ENCODE peak calls at places on chromosome 6, in seven cellular contexts. K is PC-9; G is CD4-positive, CD25-positive, alpha-beta regulatory T cell; I is psoas muscle; L is CD4-positive, alpha-beta T cell; S is endothelial cell of umbilical vein; T is upper lobe of left lung. B is an unnamed sample.

GRCh38 chr6:34305982-34306702 is 57.3 kb upstream of the SMIM29 start:
- DNase-seq in K (no peak), G (no peak), I (no peak), L (no peak), S (peak), T (no peak), B (no peak)

GRCh38 chr6:162528538-162528937 is 199.0 kb downstream of the PRKN start:
- DNase-seq in K (no peak), G (no peak), I (no peak), L (no peak), S (no peak), T (no peak), B (no peak)

GRCh38 chr6:141969201-141969600 is 163.5 kb upstream of the GJE1 start:
- DNase-seq in K (no peak), G (no peak), I (no peak), L (no peak), S (no peak), T (no peak), B (no peak)

GRCh38 chr6:16752206-16752867 is 8.9 kb downstream of the ATXN1 start:
- DNase-seq in K (peak), G (no peak), I (no peak), L (no peak), S (peak), T (no peak), B (no peak)

GRCh38 chr6:14702678-14703077 is 543.2 kb upstream of the JARID2 start:
- DNase-seq in K (no peak), G (no peak), I (no peak), L (no peak), S (no peak), T (no peak), B (no peak)

GRCh38 chr6:36605102-36605501 is 10.9 kb downstream of the SRSF3 start:
- DNase-seq in K (no peak), G (no peak), I (no peak), L (no peak), S (no peak), T (no peak), B (no peak)

GRCh38 chr6:98547634-98548033 is 286.7 kb upstream of the POU3F2 start:
- DNase-seq in K (no peak), G (no peak), I (no peak), L (no peak), S (no peak), T (no peak), B (no peak)

GRCh38 chr6:149094156-149094555 is 223.4 kb upstream of the TAB2 start:
- DNase-seq in K (no peak), G (no peak), I (no peak), L (no peak), S (no peak), T (no peak), B (no peak)

GRCh38 chr6:15744824-15745402 is 82.1 kb upstream of the DTNBP1 start:
- DNase-seq in K (no peak), G (no peak), I (no peak), L (no peak), S (no peak), T (no peak), B (no peak)

GRCh38 chr6:154474636-154475428 is 35.7 kb downstream of the CNKSR3 start:
- DNase-seq in K (peak), G (no peak), I (no peak), L (no peak), S (peak), T (no peak), B (peak)

GRCh38 chr6:1708141-1708540 is 98.4 kb downstream of the FOXC1 start:
- DNase-seq in K (no peak), G (no peak), I (no peak), L (no peak), S (no peak), T (no peak), B (no peak)

GRCh38 chr6:97438011-97438671 is 155.1 kb upstream of the MMS22L start:
- DNase-seq in K (no peak), G (no peak), I (no peak), L (no peak), S (no peak), T (no peak), B (no peak)

GRCh38 chr6:489001-489400 is 97.4 kb downstream of the IRF4 start:
- DNase-seq in K (no peak), G (no peak), I (no peak), L (no peak), S (no peak), T (no peak), B (no peak)
- H3K27ac ChIP-seq in K (no peak), G (peak), I (no peak), L (no peak), S (no peak), T (no peak), B (no peak)

DNA sequence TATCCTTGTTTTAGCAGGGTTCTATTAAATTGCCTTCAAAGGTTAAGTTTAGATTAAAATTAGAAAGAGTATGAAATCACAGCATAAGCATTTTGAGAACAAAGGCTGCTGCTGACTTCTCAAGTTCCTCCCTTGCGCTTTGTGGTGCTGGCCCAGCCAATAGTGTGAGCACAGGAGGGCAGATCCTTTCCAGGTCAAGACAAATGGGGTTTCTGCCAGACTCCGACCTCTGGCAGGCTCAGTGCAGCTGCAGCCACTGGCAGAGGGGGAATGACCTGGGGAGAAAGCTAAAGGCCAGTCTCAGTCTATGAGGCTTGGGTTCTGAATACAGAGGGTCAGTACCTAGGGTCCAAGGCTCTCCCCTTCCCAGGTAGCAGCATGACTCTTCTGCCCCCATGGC is 27.0 kb downstream of the CLIC5 start:
- DNase-seq in K (no peak), G (no peak), I (peak), L (no peak), S (no peak), T (no peak), B (no peak)
- H3K27ac ChIP-seq in K (no peak), G (no peak), I (peak), L (no peak), S (no peak), T (no peak), B (no peak)

DNA sequence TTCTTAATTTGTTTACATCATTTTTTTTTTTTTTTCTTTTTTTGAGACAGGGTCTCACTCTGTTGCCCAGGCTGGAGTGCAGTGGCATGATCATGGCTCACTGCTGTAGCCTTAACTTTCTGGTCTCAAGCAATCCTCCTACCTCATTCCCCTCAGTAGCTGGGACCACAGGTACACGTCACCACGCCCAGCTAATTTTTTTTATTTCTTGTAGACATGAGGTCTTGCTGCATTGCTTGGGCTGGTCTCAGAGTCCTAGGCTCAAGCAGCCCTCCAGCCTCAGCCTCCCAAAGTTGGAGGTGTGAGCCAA is 30.3 kb downstream of the RPF2 start:
- DNase-seq in K (no peak), G (no peak), I (no peak), L (no peak), S (no peak), T (no peak), B (no peak)
- H3K27ac ChIP-seq in K (no peak), G (no peak), I (no peak), L (no peak), S (no peak), T (no peak), B (no peak)

GRCh38 chr6:156398371-156398770 is 378.8 kb upstream of the ARID1B start:
- DNase-seq in K (no peak), G (no peak), I (no peak), L (no peak), S (no peak), T (no peak), B (no peak)

GRCh38 chr6:156396068-156396771 is 381.0 kb upstream of the ARID1B start:
- DNase-seq in K (no peak), G (peak), I (no peak), L (peak), S (no peak), T (no peak), B (no peak)

GRCh38 chr6:156400487-156400886 is 376.7 kb upstream of the ARID1B start:
- DNase-seq in K (no peak), G (no peak), I (no peak), L (no peak), S (no peak), T (no peak), B (no peak)

GRCh38 chr6:156395276-156395675 is 381.9 kb upstream of the ARID1B start:
- DNase-seq in K (no peak), G (peak), I (no peak), L (peak), S (no peak), T (no peak), B (no peak)

DNA sequence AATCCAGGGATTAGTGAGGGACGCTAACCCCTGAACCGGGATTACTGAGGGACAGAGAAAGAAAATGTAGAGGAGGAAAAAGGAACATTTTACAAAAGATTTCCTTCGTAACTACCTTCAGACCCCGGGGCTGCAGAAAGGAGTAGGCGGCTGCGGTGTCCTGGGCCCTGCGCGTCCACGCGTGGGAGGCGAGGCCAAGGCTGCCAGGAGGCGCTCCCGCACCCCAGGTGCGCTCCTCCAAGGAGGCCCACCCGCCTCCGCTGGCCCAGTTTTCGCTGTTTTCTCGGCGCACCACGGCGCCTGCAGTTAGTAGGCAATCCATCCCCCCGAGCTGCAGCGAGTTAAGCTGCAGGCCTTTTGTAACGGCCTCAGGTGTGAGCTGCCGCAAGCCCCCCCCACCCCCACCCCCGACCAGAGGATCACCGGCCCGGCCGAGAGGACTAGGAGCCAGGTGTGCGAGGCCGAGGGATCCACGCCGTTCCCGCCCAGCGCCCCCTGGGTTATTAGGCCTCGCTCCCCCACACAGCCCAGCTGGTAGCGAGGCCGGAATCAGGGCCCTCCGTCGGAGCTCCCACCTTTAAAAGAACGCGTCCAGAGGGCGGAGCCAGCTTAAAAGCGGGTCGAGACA is 380.3 kb upstream of the ARID1B start:
- DNase-seq in K (no peak), G (no peak), I (no peak), L (peak), S (no peak), T (peak), B (no peak)
- H3K27ac ChIP-seq in K (no peak), G (peak), I (no peak), L (peak), S (no peak), T (no peak), B (no peak)

GRCh38 chr6:46771556-46771955 is 21.6 kb upstream of the MEP1A start:
- DNase-seq in K (no peak), G (no peak), I (no peak), L (no peak), S (no peak), T (no peak), B (no peak)

GRCh38 chr6:46776070-46776752 is 17.0 kb upstream of the MEP1A start:
- DNase-seq in K (no peak), G (no peak), I (no peak), L (no peak), S (no peak), T (no peak), B (no peak)

GRCh38 chr6:46772038-46772437 is 21.2 kb upstream of the MEP1A start:
- DNase-seq in K (no peak), G (no peak), I (no peak), L (no peak), S (no peak), T (no peak), B (no peak)

GRCh38 chr6:46772754-46773153 is 20.4 kb upstream of the MEP1A start:
- DNase-seq in K (no peak), G (no peak), I (no peak), L (no peak), S (no peak), T (no peak), B (no peak)

GRCh38 chr6:46773201-46773855 is 19.9 kb upstream of the MEP1A start:
- DNase-seq in K (no peak), G (no peak), I (no peak), L (no peak), S (no peak), T (no peak), B (no peak)
- H3K27ac ChIP-seq in K (no peak), G (no peak), I (no peak), L (no peak), S (no peak), T (peak), B (no peak)

GRCh38 chr6:41730531-41731436 is 4.6 kb downstream of the TFEB start:
- DNase-seq in K (no peak), G (no peak), I (no peak), L (no peak), S (peak), T (no peak), B (no peak)

GRCh38 chr6:41727705-41728072 is 7.7 kb downstream of the TFEB start:
- DNase-seq in K (no peak), G (no peak), I (no peak), L (no peak), S (no peak), T (no peak), B (no peak)

GRCh38 chr6:41728073-41728936 is 7.1 kb downstream of the TFEB start:
- DNase-seq in K (no peak), G (no peak), I (no peak), L (no peak), S (no peak), T (no peak), B (no peak)

GRCh38 chr6:41729624-41730023 is 5.8 kb downstream of the TFEB start:
- DNase-seq in K (no peak), G (no peak), I (no peak), L (no peak), S (no peak), T (no peak), B (no peak)

GRCh38 chr6:41728954-41729353 is 6.5 kb downstream of the TFEB start:
- DNase-seq in K (no peak), G (no peak), I (no peak), L (no peak), S (no peak), T (no peak), B (no peak)
- H3K27ac ChIP-seq in K (no peak), G (no peak), I (peak), L (no peak), S (no peak), T (no peak), B (no peak)

GRCh38 chr6:39930540-39930939 is 3.7 kb downstream of the MOCS1 start:
- DNase-seq in K (no peak), G (no peak), I (no peak), L (no peak), S (no peak), T (no peak), B (no peak)
- H3K27ac ChIP-seq in K (no peak), G (no peak), I (peak), L (no peak), S (no peak), T (peak), B (no peak)

DNA sequence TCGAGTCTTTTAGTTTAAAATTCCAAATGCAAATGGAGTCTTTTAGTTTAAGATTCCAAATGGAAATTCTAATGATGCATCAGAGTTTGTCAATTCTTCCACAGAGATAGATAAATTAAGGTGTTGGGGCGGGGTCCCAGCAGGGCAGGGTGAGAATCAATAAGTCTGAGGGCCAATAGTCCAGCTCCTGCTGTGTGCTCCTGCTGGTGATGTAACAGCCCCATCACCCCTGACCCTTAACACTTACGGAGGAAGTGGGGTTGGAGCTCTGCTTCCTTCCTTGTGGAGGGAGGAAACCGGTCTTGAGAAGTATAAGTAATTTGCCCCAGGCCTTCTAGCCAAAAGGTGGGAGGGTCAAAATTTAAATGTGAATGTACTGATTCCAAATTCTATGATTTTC is 17.3 kb downstream of the ZBTB2 start:
- DNase-seq in K (peak), G (no peak), I (no peak), L (no peak), S (peak), T (no peak), B (no peak)
- H3K27ac ChIP-seq in K (peak), G (peak), I (peak), L (no peak), S (peak), T (peak), B (peak)

DNA sequence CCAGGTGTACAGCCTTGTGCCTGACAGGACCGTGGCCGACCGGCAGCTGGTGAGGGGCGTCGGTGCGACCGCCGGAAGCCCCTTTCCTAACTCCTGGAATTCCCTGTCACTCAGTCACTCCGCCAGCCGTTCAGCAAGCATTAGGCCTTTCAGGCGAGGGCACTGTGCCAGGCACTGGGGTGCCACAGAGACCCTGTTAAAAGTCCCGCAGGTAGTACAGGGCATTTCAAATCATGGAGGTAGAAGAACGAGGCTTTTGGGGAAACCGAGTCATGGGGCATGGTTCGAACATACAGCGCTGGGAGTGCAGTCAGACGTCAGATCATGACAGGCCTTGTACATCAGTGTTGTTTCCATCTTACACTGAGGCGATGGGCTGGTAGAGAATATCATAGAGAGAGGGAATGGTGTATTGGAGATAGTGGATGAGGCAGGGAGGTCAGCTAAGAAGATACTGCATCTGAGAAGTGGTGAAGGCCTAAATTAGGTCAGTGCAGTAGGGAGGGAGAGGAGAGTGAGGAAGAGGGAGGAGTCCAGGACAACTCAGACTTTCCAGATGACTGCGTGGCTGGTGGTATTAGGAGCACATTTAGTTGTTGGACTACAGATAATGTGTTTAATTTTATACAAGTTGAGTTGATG is 892 bp upstream of the DXO start:
- DNase-seq in K (no peak), G (no peak), I (no peak), L (no peak), S (peak), T (no peak), B (no peak)
- H3K27ac ChIP-seq in K (peak), G (peak), I (peak), L (peak), S (peak), T (peak), B (peak)

GRCh38 chr6:137119196-137120104 is 54.0 kb downstream of the IL22RA2 start:
- DNase-seq in K (no peak), G (no peak), I (no peak), L (no peak), S (no peak), T (no peak), B (no peak)

GRCh38 chr6:137115653-137116052 is 57.8 kb downstream of the IL22RA2 start:
- DNase-seq in K (no peak), G (no peak), I (no peak), L (no peak), S (peak), T (no peak), B (no peak)

GRCh38 chr6:137117605-137118004 is 55.8 kb downstream of the IL22RA2 start:
- DNase-seq in K (no peak), G (no peak), I (no peak), L (no peak), S (no peak), T (no peak), B (no peak)

GRCh38 chr6:137120748-137121147 is 52.7 kb downstream of the IL22RA2 start:
- DNase-seq in K (no peak), G (no peak), I (no peak), L (no peak), S (no peak), T (no peak), B (no peak)

DNA sequence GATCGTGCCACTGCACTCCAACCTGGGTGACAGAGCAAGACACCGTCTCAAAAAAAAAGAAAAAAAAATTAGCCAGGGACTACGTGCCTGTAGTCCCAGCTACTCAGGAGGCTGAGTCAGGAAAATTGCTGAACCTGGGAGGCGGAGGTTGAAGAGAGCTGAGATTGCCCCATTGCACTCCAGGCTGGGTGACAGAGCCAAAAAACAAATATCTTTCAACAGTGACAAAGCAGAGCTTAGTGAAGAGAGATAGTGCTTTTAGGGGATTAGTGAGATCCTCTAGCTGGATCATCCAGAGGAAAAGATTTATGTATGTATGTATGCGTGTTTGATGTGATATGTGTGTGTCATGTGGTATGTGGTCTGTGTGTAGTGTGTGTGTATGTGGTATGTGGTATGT is 56.6 kb downstream of the IL22RA2 start:
- DNase-seq in K (no peak), G (no peak), I (no peak), L (no peak), S (no peak), T (no peak), B (no peak)
- H3K27ac ChIP-seq in K (no peak), G (no peak), I (no peak), L (no peak), S (no peak), T (no peak), B (no peak)